ENCODE peak calls at places on chromosomes 3 and 15, in seven cellular contexts. One of them, this sample, is unnamed.

GRCh38 chr3:60333710-60334109 is 917.5 kb downstream of the FHIT start:
- DNase-seq in sigmoid colon: no peak
- DNase-seq in foreskin fibroblast: no peak
- DNase-seq in hepatocyte: no peak
- DNase-seq in dorsolateral prefrontal cortex: no peak
- DNase-seq in GM06990: no peak
- DNase-seq in osteocyte: no peak
- DNase-seq in this sample: no peak

GRCh38 chr3:127667119-127667681 is 5.6 kb upstream of the ABTB1 start:
- DNase-seq in dorsolateral prefrontal cortex: no peak
- DNase-seq in osteocyte: peak
- DNase-seq in hepatocyte: no peak
- DNase-seq in GM06990: no peak
- DNase-seq in sigmoid colon: no peak
- DNase-seq in foreskin fibroblast: peak
- DNase-seq in this sample: no peak

GRCh38 chr3:173078525-173078924 is 62.5 kb downstream of the SPATA16 start:
- DNase-seq in osteocyte: no peak
- DNase-seq in sigmoid colon: no peak
- DNase-seq in dorsolateral prefrontal cortex: no peak
- DNase-seq in hepatocyte: no peak
- DNase-seq in GM06990: no peak
- DNase-seq in foreskin fibroblast: no peak
- DNase-seq in this sample: no peak

GRCh38 chr15:99249270-99249817 is at the start of gene TTC23:
- DNase-seq in foreskin fibroblast: peak
- DNase-seq in osteocyte: no peak
- DNase-seq in GM06990: no peak
- DNase-seq in dorsolateral prefrontal cortex: no peak
- DNase-seq in hepatocyte: peak
- DNase-seq in sigmoid colon: no peak
- DNase-seq in this sample: no peak

GRCh38 chr15:75454471-75455418 is 3.3 kb upstream of the SIN3A start:
- DNase-seq in dorsolateral prefrontal cortex: no peak
- DNase-seq in sigmoid colon: peak
- DNase-seq in foreskin fibroblast: no peak
- DNase-seq in GM06990: peak
- DNase-seq in hepatocyte: peak
- DNase-seq in osteocyte: peak
- DNase-seq in this sample: no peak

GRCh38 chr3:170301404-170301803 is 56.1 kb upstream of the SKIL start:
- DNase-seq in GM06990: no peak
- DNase-seq in dorsolateral prefrontal cortex: no peak
- DNase-seq in osteocyte: no peak
- DNase-seq in sigmoid colon: no peak
- DNase-seq in foreskin fibroblast: peak
- DNase-seq in hepatocyte: no peak
- DNase-seq in this sample: no peak

GRCh38 chr15:73691398-73691797 is 7.2 kb downstream of the CD276 start:
- DNase-seq in sigmoid colon: peak
- DNase-seq in GM06990: no peak
- DNase-seq in foreskin fibroblast: peak
- DNase-seq in dorsolateral prefrontal cortex: peak
- DNase-seq in hepatocyte: peak
- DNase-seq in osteocyte: no peak
- DNase-seq in this sample: no peak

GRCh38 chr3:113148307-113148703 is 63.1 kb upstream of the BOC start:
- DNase-seq in sigmoid colon: no peak
- DNase-seq in foreskin fibroblast: no peak
- DNase-seq in GM06990: no peak
- DNase-seq in dorsolateral prefrontal cortex: no peak
- DNase-seq in hepatocyte: peak
- DNase-seq in osteocyte: no peak
- DNase-seq in this sample: peak

GRCh38 chr3:10185804-10186762 is 21.4 kb downstream of the IRAK2 start:
- DNase-seq in hepatocyte: no peak
- DNase-seq in osteocyte: no peak
- DNase-seq in foreskin fibroblast: peak
- DNase-seq in dorsolateral prefrontal cortex: no peak
- DNase-seq in GM06990: no peak
- DNase-seq in sigmoid colon: no peak
- DNase-seq in this sample: no peak

GRCh38 chr15:28954466-28955159 is 68.8 kb downstream of the APBA2 start:
- DNase-seq in sigmoid colon: peak
- DNase-seq in foreskin fibroblast: no peak
- DNase-seq in osteocyte: peak
- DNase-seq in hepatocyte: no peak
- DNase-seq in GM06990: no peak
- DNase-seq in dorsolateral prefrontal cortex: no peak
- DNase-seq in this sample: no peak

GRCh38 chr3:61371123-61371522 is 119.9 kb upstream of the FHIT start:
- DNase-seq in sigmoid colon: no peak
- DNase-seq in GM06990: no peak
- DNase-seq in dorsolateral prefrontal cortex: no peak
- DNase-seq in hepatocyte: peak
- DNase-seq in osteocyte: no peak
- DNase-seq in foreskin fibroblast: no peak
- DNase-seq in this sample: no peak

GRCh38 chr3:147380996-147381376 is 25.4 kb downstream of the ZIC4 start:
- DNase-seq in osteocyte: no peak
- DNase-seq in GM06990: no peak
- DNase-seq in dorsolateral prefrontal cortex: no peak
- DNase-seq in foreskin fibroblast: no peak
- DNase-seq in hepatocyte: no peak
- DNase-seq in sigmoid colon: no peak
- DNase-seq in this sample: no peak

GRCh38 chr3:147381610-147382009 is 24.7 kb downstream of the ZIC4 start:
- DNase-seq in dorsolateral prefrontal cortex: no peak
- DNase-seq in osteocyte: peak
- DNase-seq in GM06990: no peak
- DNase-seq in sigmoid colon: no peak
- DNase-seq in foreskin fibroblast: no peak
- DNase-seq in hepatocyte: no peak
- DNase-seq in this sample: no peak

GRCh38 chr3:147384210-147385058 is 21.9 kb downstream of the ZIC4 start:
- DNase-seq in foreskin fibroblast: no peak
- DNase-seq in sigmoid colon: no peak
- DNase-seq in hepatocyte: no peak
- DNase-seq in osteocyte: peak
- DNase-seq in dorsolateral prefrontal cortex: no peak
- DNase-seq in GM06990: no peak
- DNase-seq in this sample: no peak

GRCh38 chr3:147385059-147386012 is 21.0 kb downstream of the ZIC4 start:
- DNase-seq in GM06990: no peak
- DNase-seq in osteocyte: peak
- DNase-seq in foreskin fibroblast: no peak
- DNase-seq in dorsolateral prefrontal cortex: no peak
- DNase-seq in hepatocyte: no peak
- DNase-seq in sigmoid colon: no peak
- DNase-seq in this sample: no peak

GRCh38 chr3:147383617-147384016 is 22.7 kb downstream of the ZIC4 start:
- DNase-seq in GM06990: no peak
- DNase-seq in foreskin fibroblast: no peak
- DNase-seq in sigmoid colon: no peak
- DNase-seq in dorsolateral prefrontal cortex: no peak
- DNase-seq in osteocyte: peak
- DNase-seq in hepatocyte: no peak
- DNase-seq in this sample: no peak
- TF ChIP-seq CTCF in GM06990: peak
- TF ChIP-seq CTCF in foreskin fibroblast: peak
- TF ChIP-seq CTCF in sigmoid colon: no peak
- TF ChIP-seq CTCF in dorsolateral prefrontal cortex: peak
- TF ChIP-seq CTCF in osteocyte: peak
- TF ChIP-seq CTCF in hepatocyte: no peak
- TF ChIP-seq CTCF in this sample: peak

GRCh38 chr15:58752716-58753115 is 3.2 kb upstream of the ADAM10 start:
- DNase-seq in osteocyte: no peak
- DNase-seq in sigmoid colon: no peak
- DNase-seq in dorsolateral prefrontal cortex: no peak
- DNase-seq in GM06990: no peak
- DNase-seq in hepatocyte: no peak
- DNase-seq in foreskin fibroblast: no peak
- DNase-seq in this sample: no peak
- TF ChIP-seq CTCF in osteocyte: no peak
- TF ChIP-seq CTCF in sigmoid colon: no peak
- TF ChIP-seq CTCF in dorsolateral prefrontal cortex: no peak
- TF ChIP-seq CTCF in GM06990: no peak
- TF ChIP-seq CTCF in hepatocyte: no peak
- TF ChIP-seq CTCF in foreskin fibroblast: no peak
- TF ChIP-seq CTCF in this sample: no peak

DNA sequence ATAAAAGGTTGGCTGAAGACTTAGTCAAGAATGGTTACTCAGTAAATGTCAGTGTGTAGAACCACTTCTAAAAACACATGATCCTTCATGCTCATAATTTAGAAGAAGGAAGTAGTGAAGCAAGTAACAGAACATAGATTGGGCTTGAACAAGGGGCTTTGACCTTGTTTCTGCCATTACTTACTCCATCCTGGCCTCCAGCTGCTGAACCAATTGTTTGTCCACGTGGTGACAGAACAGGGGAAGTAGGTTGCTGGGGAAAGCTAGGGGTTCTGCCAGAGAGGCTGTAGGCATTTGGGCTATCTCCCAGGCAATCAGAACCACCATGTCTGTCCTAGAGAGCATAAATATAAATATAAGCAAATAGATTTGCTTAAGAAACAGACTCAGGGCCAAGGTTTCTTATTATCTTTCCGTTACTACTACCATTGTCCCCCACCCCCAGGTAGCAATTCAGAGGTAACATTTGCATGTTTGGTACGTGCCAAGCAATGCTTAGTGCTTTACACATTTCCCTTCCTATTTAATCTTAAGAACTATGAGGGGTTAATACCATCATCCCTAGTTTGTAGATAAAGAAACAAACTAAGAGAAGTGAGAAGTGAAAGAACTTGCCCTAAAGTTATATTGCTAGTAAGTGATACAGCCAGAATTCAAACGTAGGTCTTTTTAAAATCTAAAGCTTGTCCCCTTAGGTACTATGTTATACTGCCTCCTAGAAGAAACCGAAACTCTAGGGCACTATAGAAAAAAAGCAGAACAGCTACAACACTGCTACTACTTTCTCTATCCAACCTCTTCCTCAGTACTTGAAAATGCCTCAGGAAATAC is 3.0 kb upstream of the SPG11 start:
- DNase-seq in foreskin fibroblast: no peak
- DNase-seq in osteocyte: no peak
- DNase-seq in GM06990: peak
- DNase-seq in hepatocyte: no peak
- DNase-seq in dorsolateral prefrontal cortex: no peak
- DNase-seq in sigmoid colon: no peak
- DNase-seq in this sample: no peak
- TF ChIP-seq CTCF in foreskin fibroblast: no peak
- TF ChIP-seq CTCF in osteocyte: no peak
- TF ChIP-seq CTCF in GM06990: no peak
- TF ChIP-seq CTCF in hepatocyte: no peak
- TF ChIP-seq CTCF in dorsolateral prefrontal cortex: no peak
- TF ChIP-seq CTCF in sigmoid colon: no peak
- TF ChIP-seq CTCF in this sample: no peak

DNA sequence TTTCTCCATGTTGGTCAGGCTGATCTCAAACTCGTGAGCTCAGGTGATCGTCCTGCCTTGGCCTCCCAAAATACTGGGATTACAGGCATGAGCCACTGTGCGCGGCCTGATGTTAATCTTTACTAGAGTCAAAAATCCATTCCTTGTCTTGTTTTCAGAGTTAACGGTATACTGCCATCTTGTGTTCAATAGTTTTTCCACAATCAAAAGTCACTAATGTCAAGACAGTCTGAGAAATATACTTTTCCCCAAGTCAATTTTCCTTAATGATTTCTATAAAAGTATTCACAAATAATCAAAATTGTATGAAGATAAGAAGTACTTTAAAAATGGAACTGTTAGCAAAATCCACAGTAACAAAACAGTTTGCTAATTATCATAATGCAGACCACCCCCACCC is 8.5 kb downstream of the CRBN start:
- DNase-seq in sigmoid colon: no peak
- DNase-seq in dorsolateral prefrontal cortex: no peak
- DNase-seq in hepatocyte: peak
- DNase-seq in osteocyte: no peak
- DNase-seq in foreskin fibroblast: peak
- DNase-seq in GM06990: no peak
- DNase-seq in this sample: peak
- TF ChIP-seq CTCF in sigmoid colon: peak
- TF ChIP-seq CTCF in dorsolateral prefrontal cortex: peak
- TF ChIP-seq CTCF in hepatocyte: peak
- TF ChIP-seq CTCF in osteocyte: peak
- TF ChIP-seq CTCF in foreskin fibroblast: no peak
- TF ChIP-seq CTCF in GM06990: peak
- TF ChIP-seq CTCF in this sample: peak

GRCh38 chr15:77810180-77810579 is 177.5 kb upstream of the LINGO1 start:
- DNase-seq in hepatocyte: no peak
- DNase-seq in foreskin fibroblast: no peak
- DNase-seq in sigmoid colon: no peak
- DNase-seq in osteocyte: no peak
- DNase-seq in dorsolateral prefrontal cortex: no peak
- DNase-seq in GM06990: no peak
- DNase-seq in this sample: no peak
- TF ChIP-seq CTCF in hepatocyte: no peak
- TF ChIP-seq CTCF in foreskin fibroblast: no peak
- TF ChIP-seq CTCF in sigmoid colon: no peak
- TF ChIP-seq CTCF in osteocyte: no peak
- TF ChIP-seq CTCF in dorsolateral prefrontal cortex: no peak
- TF ChIP-seq CTCF in GM06990: no peak
- TF ChIP-seq CTCF in this sample: no peak

GRCh38 chr15:24819680-24820079 is 135.1 kb upstream of the SNRPN start:
- DNase-seq in GM06990: no peak
- DNase-seq in osteocyte: no peak
- DNase-seq in foreskin fibroblast: no peak
- DNase-seq in hepatocyte: no peak
- DNase-seq in sigmoid colon: no peak
- DNase-seq in dorsolateral prefrontal cortex: no peak
- DNase-seq in this sample: no peak
- TF ChIP-seq CTCF in GM06990: no peak
- TF ChIP-seq CTCF in osteocyte: no peak
- TF ChIP-seq CTCF in foreskin fibroblast: no peak
- TF ChIP-seq CTCF in hepatocyte: no peak
- TF ChIP-seq CTCF in sigmoid colon: no peak
- TF ChIP-seq CTCF in dorsolateral prefrontal cortex: no peak
- TF ChIP-seq CTCF in this sample: no peak

GRCh38 chr3:167396075-167396474 is 16.0 kb upstream of the ZBBX start:
- DNase-seq in hepatocyte: no peak
- DNase-seq in GM06990: no peak
- DNase-seq in sigmoid colon: no peak
- DNase-seq in dorsolateral prefrontal cortex: no peak
- DNase-seq in foreskin fibroblast: no peak
- DNase-seq in osteocyte: no peak
- DNase-seq in this sample: no peak

GRCh38 chr3:167394003-167394402 is 13.9 kb upstream of the ZBBX start:
- DNase-seq in dorsolateral prefrontal cortex: no peak
- DNase-seq in GM06990: no peak
- DNase-seq in sigmoid colon: no peak
- DNase-seq in foreskin fibroblast: no peak
- DNase-seq in osteocyte: no peak
- DNase-seq in hepatocyte: no peak
- DNase-seq in this sample: no peak
- TF ChIP-seq CTCF in dorsolateral prefrontal cortex: no peak
- TF ChIP-seq CTCF in GM06990: no peak
- TF ChIP-seq CTCF in sigmoid colon: no peak
- TF ChIP-seq CTCF in foreskin fibroblast: no peak
- TF ChIP-seq CTCF in osteocyte: no peak
- TF ChIP-seq CTCF in hepatocyte: peak
- TF ChIP-seq CTCF in this sample: peak

GRCh38 chr3:152835311-152836102 is 576 bp downstream of the P2RY1 start:
- DNase-seq in foreskin fibroblast: peak
- DNase-seq in sigmoid colon: peak
- DNase-seq in dorsolateral prefrontal cortex: no peak
- DNase-seq in hepatocyte: peak
- DNase-seq in GM06990: no peak
- DNase-seq in osteocyte: no peak
- DNase-seq in this sample: no peak
- TF ChIP-seq CTCF in foreskin fibroblast: no peak
- TF ChIP-seq CTCF in sigmoid colon: no peak
- TF ChIP-seq CTCF in dorsolateral prefrontal cortex: no peak
- TF ChIP-seq CTCF in hepatocyte: peak
- TF ChIP-seq CTCF in GM06990: peak
- TF ChIP-seq CTCF in osteocyte: peak
- TF ChIP-seq CTCF in this sample: no peak

This sample was measured in LNCaP clone FGC.